ENCODE peak calls at places on chromosomes 7 and 10, in four cellular contexts. Y, B, L and A are unnamed samples.

GRCh38 chr10:3152566-3152935 is 20.0 kb downstream of the PITRM1 start:
- DNase-seq in B (no peak), Y (no peak), L (no peak), A (no peak)

GRCh38 chr10:119768455-119769094 is 42.7 kb downstream of the INPP5F start:
- DNase-seq in Y (no peak), B (no peak), L (no peak), A (peak)

GRCh38 chr10:306654-307185 is 171.5 kb downstream of the ZMYND11 start:
- DNase-seq in B (no peak), Y (no peak), L (no peak), A (no peak)

GRCh38 chr10:43125274-43125845 is 12.9 kb upstream of the CSGALNACT2 start:
- DNase-seq in Y (peak), L (no peak), B (peak), A (no peak)

GRCh38 chr10:88933584-88933983 is 19.0 kb downstream of the ACTA2 start:
- DNase-seq in L (no peak), B (no peak), Y (no peak), A (no peak)

GRCh38 chr10:127168251-127168650 is 28.1 kb downstream of the INSYN2A start:
- DNase-seq in L (no peak), Y (no peak), B (no peak), A (no peak)

GRCh38 chr10:49183596-49184542 is 4.3 kb downstream of the TMEM273 start:
- DNase-seq in L (no peak), Y (no peak), B (no peak), A (no peak)

GRCh38 chr10:71548494-71548846 is 151.8 kb downstream of the CDH23 start:
- DNase-seq in B (peak), Y (no peak), L (peak), A (peak)

GRCh38 chr7:11780267-11780666 is 51.7 kb downstream of the THSD7A start:
- DNase-seq in L (no peak), Y (no peak), B (no peak), A (no peak)

GRCh38 chr7:11613292-11613930 is 218.6 kb downstream of the THSD7A start:
- DNase-seq in L (no peak), B (no peak), Y (no peak), A (no peak)